ENCODE peak calls at places on chromosomes 6 and 20, in seven cellular contexts. Z, F, B, K, W, J and N are unnamed samples.
A peak's percentile ranks its signal among the peaks of the same experiment; 100 is the strongest.

GRCh38 chr20:24672886-24673677 is 203.7 kb downstream of the SYNDIG1 start:
- DNase-seq in Z (no peak), F (no peak), B (peak; percentile 96), K (peak; percentile 90), W (no peak), J (no peak), N (no peak)

GRCh38 chr20:4171538-4172116 is 156.3 kb upstream of the RNF24 start:
- DNase-seq in Z (no peak), F (no peak), B (no peak), K (no peak), W (no peak), J (no peak), N (no peak)

GRCh38 chr6:21023210-21023609 is 489.0 kb downstream of the CDKAL1 start:
- DNase-seq in Z (no peak), F (no peak), B (no peak), K (no peak), W (no peak), J (no peak), N (no peak)

GRCh38 chr6:111481836-111482235 is 1.2 kb downstream of the REV3L start:
- DNase-seq in Z (no peak), F (peak; percentile 25), B (no peak), K (no peak), W (no peak), J (no peak), N (no peak)

GRCh38 chr6:169168706-169169105 is 84.9 kb downstream of the THBS2 start:
- DNase-seq in Z (no peak), F (no peak), B (peak; percentile 66), K (no peak), W (no peak), J (no peak), N (no peak)

GRCh38 chr6:33723576-33724085 is 12.1 kb upstream of the UQCC2 start:
- DNase-seq in Z (no peak), F (no peak), B (no peak), K (no peak), W (no peak), J (no peak), N (no peak)

GRCh38 chr6:68718379-68719073 is 83.4 kb downstream of the ADGRB3 start:
- DNase-seq in Z (no peak), F (no peak), B (peak; percentile 75), K (no peak), W (no peak), J (no peak), N (no peak)

GRCh38 chr20:63977392-63978276 is 1.8 kb downstream of the SAMD10 start:
- DNase-seq in Z (no peak), F (no peak), B (peak; percentile 75), K (peak; percentile 41), W (no peak), J (peak; percentile 40), N (no peak)

GRCh38 chr6:138161434-138162103 is at the start of gene ARFGEF3:
- DNase-seq in Z (no peak), F (peak; percentile 71), B (peak; percentile 13), K (no peak), W (peak; percentile 47), J (peak; percentile 18), N (no peak)

GRCh38 chr6:125968493-125968892 is 11.9 kb downstream of the HINT3 start:
- DNase-seq in Z (no peak), F (no peak), B (no peak), K (no peak), W (no peak), J (no peak), N (no peak)

GRCh38 chr6:144673807-144674206 is 388.7 kb downstream of the UTRN start:
- DNase-seq in Z (no peak), F (no peak), B (no peak), K (no peak), W (no peak), J (no peak), N (no peak)

GRCh38 chr6:150683320-150683719 is 83.6 kb downstream of the PLEKHG1 start:
- DNase-seq in Z (no peak), F (no peak), B (no peak), K (no peak), W (no peak), J (no peak), N (no peak)

GRCh38 chr6:5599112-5599511 is 337.8 kb downstream of the FARS2 start:
- DNase-seq in Z (no peak), F (no peak), B (no peak), K (no peak), W (no peak), J (no peak), N (no peak)

GRCh38 chr6:31053873-31054272 is 43.6 kb downstream of the MUC22 start:
- DNase-seq in Z (peak; percentile 9), F (no peak), B (no peak), K (no peak), W (no peak), J (no peak), N (peak; percentile 54)

GRCh38 chr6:142155895-142156757 is 9.1 kb downstream of the VTA1 start:
- DNase-seq in Z (no peak), F (no peak), B (peak; percentile 49), K (no peak), W (peak; percentile 24), J (no peak), N (peak; percentile 77)

GRCh38 chr6:107105511-107106116 is 9.7 kb downstream of the BEND3 start:
- DNase-seq in Z (no peak), F (no peak), B (no peak), K (no peak), W (no peak), J (no peak), N (no peak)

GRCh38 chr6:117555882-117556498 is 46.3 kb downstream of the GOPC start:
- DNase-seq in Z (peak; percentile 45), F (peak; percentile 71), B (peak; percentile 49), K (no peak), W (peak; percentile 33), J (peak; percentile 42), N (peak; percentile 79)

GRCh38 chr6:70166088-70166958 is 136.6 kb downstream of the COL9A1 start:
- DNase-seq in Z (no peak), F (peak; percentile 31), B (peak; percentile 50), K (peak; percentile 1), W (peak; percentile 59), J (no peak), N (peak; percentile 60)

DNA sequence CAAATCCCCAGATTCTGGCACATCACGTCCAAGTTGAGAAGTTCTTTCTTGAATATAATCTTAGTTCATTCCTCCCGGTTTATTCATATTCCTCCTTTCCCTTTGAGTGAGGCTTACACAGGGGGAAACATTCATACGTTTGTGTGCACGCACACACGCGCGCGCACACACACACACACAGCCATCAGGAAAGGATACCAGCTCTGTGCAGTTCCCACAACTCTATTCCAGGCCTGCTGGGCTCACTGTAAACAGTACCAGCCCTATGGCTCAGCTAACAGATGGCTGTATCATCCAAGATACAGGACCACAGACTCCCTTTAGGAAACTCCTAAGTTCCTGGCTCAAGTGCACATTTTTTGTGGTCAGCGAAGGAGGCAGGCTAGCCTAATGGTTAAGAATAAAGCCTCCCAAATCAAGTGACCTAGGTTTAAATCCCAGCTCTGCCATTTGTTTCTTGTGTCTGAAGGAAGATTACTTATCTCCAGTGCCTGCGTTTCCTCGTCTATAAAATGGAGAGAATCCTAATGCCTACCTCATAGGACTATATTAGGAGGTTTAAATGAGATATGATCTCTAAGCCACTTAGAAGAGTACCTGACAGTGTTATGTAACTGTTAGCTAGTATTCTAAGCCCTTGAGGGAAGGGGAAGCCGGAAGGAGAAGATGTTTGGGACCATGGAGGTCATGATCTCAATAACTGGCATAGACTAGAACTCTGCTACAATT is 3.7 kb upstream of the TAF8 start:
- DNase-seq in Z (no peak), F (no peak), B (peak; percentile 83), K (no peak), W (peak; percentile 55), J (no peak), N (no peak)
- H3K27ac ChIP-seq in Z (peak overlapping the region; percentile 67), F (peak overlapping the region; percentile 81), B (no peak overlapping the region), K (peak overlapping the region; percentile 70), W (no peak overlapping the region), J (peak overlapping the region; percentile 85), N (no peak overlapping the region)

GRCh38 chr6:35473075-35473848 is 5.1 kb downstream of the RPL10A start:
- DNase-seq in Z (peak; percentile 23), F (no peak), B (no peak), K (no peak), W (no peak), J (no peak), N (peak; percentile 74)
- H3K27ac ChIP-seq in Z (no peak overlapping the region), F (no peak overlapping the region), B (peak overlapping the region; percentile 69), K (peak overlapping the region; percentile 57), W (peak overlapping the region; percentile 5), J (no peak overlapping the region), N (no peak overlapping the region)

GRCh38 chr20:37011147-37011546 is 59.6 kb upstream of the SAMHD1 start:
- DNase-seq in Z (no peak), F (no peak), B (no peak), K (no peak), W (no peak), J (no peak), N (no peak)
- H3K27ac ChIP-seq in Z (no peak overlapping the region), F (no peak overlapping the region), B (no peak overlapping the region), K (no peak overlapping the region), W (no peak overlapping the region), J (no peak overlapping the region), N (peak overlapping the region; percentile 30)

GRCh38 chr6:75156186-75156878 is 49.5 kb downstream of the COL12A1 start:
- DNase-seq in Z (no peak), F (no peak), B (no peak), K (no peak), W (no peak), J (no peak), N (no peak)

GRCh38 chr6:75154973-75155372 is 50.9 kb downstream of the COL12A1 start:
- DNase-seq in Z (no peak), F (no peak), B (no peak), K (no peak), W (no peak), J (no peak), N (no peak)

GRCh38 chr6:75155586-75155985 is 50.3 kb downstream of the COL12A1 start:
- DNase-seq in Z (no peak), F (no peak), B (peak; percentile 28), K (no peak), W (no peak), J (no peak), N (no peak)

GRCh38 chr6:75158176-75158575 is 47.7 kb downstream of the COL12A1 start:
- DNase-seq in Z (no peak), F (no peak), B (peak; percentile 59), K (no peak), W (no peak), J (no peak), N (no peak)

GRCh38 chr6:75157336-75157735 is 48.5 kb downstream of the COL12A1 start:
- DNase-seq in Z (no peak), F (no peak), B (no peak), K (no peak), W (no peak), J (no peak), N (no peak)
- H3K27ac ChIP-seq in Z (no peak overlapping the region), F (no peak overlapping the region), B (no peak overlapping the region), K (no peak overlapping the region), W (no peak overlapping the region), J (no peak overlapping the region), N (no peak overlapping the region)